ENCODE peak calls at places on chromosomes 2 and 18, in seven cellular contexts. C, V, F, R, Q, O and P are unnamed samples.
A peak's percentile ranks its signal among the peaks of the same experiment; 100 is the strongest.

GRCh38 chr2:180359522-180360282 is 352.6 kb upstream of the CWC22 start:
- DNase-seq in F (no peak), Q (no peak), V (no peak), C (peak; percentile 90), O (peak; percentile 8), R (peak; percentile 40), P (peak; percentile 17)

GRCh38 chr2:37343537-37344434 is 644 bp upstream of the QPCT start:
- DNase-seq in C (peak; percentile 28), F (no peak), Q (no peak), O (no peak), V (no peak), R (no peak), P (no peak)

GRCh38 chr2:69073928-69074575 is 61.1 kb downstream of the ANTXR1 start:
- DNase-seq in F (no peak), Q (no peak), V (no peak), O (no peak), C (peak; percentile 47), R (no peak), P (no peak)

GRCh38 chr2:98463551-98463971 is 18.9 kb downstream of the INPP4A start:
- DNase-seq in Q (no peak), F (no peak), O (no peak), R (no peak), C (no peak), V (no peak), P (no peak)

GRCh38 chr18:31612124-31612523 is 20.4 kb downstream of the TTR start:
- DNase-seq in C (no peak), Q (no peak), V (no peak), R (no peak), F (no peak), O (no peak), P (no peak)

GRCh38 chr2:218392459-218392858 is 7.2 kb upstream of the CTDSP1 start:
- DNase-seq in O (no peak), F (no peak), V (no peak), R (no peak), C (no peak), Q (no peak), P (no peak)

GRCh38 chr2:236666646-236667204 is 97.1 kb downstream of the ACKR3 start:
- DNase-seq in Q (no peak), V (no peak), C (no peak), R (no peak), F (no peak), O (no peak), P (no peak)

GRCh38 chr2:81334046-81334445 is 1029.5 kb upstream of the LRRTM1 start:
- DNase-seq in F (no peak), Q (no peak), C (no peak), V (no peak), R (no peak), O (no peak), P (no peak)

GRCh38 chr18:59096098-59096779 is 43.4 kb upstream of the SEC11C start:
- DNase-seq in O (no peak), F (no peak), C (no peak), Q (no peak), V (no peak), R (peak; percentile 28), P (no peak)

GRCh38 chr2:7427293-7428060 is 510.3 kb downstream of the RNF144A start:
- DNase-seq in F (no peak), V (peak; percentile 65), C (peak; percentile 37), O (peak; percentile 38), Q (no peak), R (no peak), P (no peak)

GRCh38 chr2:69122271-69122670 is 109.3 kb downstream of the ANTXR1 start:
- DNase-seq in O (no peak), C (peak; percentile 53), Q (no peak), V (no peak), F (no peak), R (no peak), P (no peak)

GRCh38 chr2:17644997-17645715 is 104.7 kb downstream of the VSNL1 start:
- DNase-seq in R (no peak), V (no peak), F (no peak), Q (peak; percentile 11), C (peak; percentile 72), O (no peak), P (no peak)

GRCh38 chr2:43539991-43540860 is 55.6 kb downstream of the THADA start:
- DNase-seq in R (peak; percentile 54), O (no peak), C (peak; percentile 81), Q (no peak), V (no peak), F (peak; percentile 97), P (no peak)

GRCh38 chr2:186068154-186068826 is 329.7 kb downstream of the FSIP2 start:
- DNase-seq in Q (no peak), O (no peak), R (no peak), V (no peak), F (no peak), C (no peak), P (no peak)

DNA sequence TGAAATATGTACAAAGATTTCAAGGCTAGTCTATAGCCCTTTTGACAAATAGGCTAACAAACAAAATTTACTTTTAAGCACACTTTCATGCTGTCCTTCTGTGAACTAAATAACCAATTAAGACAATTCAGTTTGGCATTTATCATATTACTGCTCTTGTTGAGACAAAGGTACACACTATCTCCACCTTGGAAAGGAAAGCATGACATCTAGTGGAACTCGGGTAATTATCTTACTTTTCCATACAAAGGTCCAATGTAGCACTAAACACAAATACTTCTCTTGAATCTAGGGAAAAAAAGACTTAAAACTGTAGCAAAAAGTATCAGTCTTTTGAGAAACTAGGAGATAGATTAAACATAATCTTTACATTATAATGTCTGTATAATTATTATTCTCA is 125.0 kb upstream of the CD226 start:
- DNase-seq in F (no peak), C (peak; percentile 4), V (no peak), R (no peak), O (no peak), Q (no peak), P (no peak)
- TF ChIP-seq CTCF in F (no peak), C (peak; percentile 49), V (peak; percentile 50), R (no peak), O (no peak), Q (no peak), P (peak; percentile 43)

DNA sequence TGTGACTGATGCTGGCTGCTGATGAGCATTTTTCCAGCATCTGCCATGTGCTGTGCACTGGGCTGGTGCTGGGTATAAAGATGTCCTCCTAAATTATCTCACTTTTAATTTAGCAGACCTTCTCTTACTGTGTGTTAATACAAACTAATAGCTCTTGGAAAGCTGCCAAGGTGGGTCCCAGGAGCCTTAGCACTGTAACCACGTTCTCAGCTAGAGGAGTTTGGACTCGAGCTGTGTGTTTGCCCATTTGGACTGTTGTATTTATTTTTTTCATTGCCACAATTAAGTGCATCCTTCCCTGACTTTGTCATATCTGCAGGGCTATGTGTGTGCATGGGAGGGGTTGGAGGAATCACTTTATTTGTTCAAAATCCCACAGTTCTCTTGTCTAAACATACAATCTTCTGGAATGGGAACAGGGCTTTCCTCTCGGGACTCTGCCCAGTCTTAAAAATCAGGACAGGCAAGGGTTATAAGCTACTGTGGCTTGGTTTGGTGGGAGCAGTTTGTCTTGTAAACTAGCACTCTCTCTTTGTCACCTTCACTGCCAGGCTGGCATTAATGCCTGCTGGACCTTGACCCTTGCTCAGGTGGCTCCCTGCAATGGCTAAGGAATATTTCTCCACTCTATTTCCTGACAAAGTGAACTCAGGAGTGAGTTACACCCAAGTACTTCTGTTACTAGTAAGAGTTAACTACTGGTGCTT is 129.7 kb upstream of the MGAT5 start:
- DNase-seq in Q (no peak), O (no peak), V (no peak), F (no peak), C (no peak), R (peak; percentile 62), P (no peak)
- TF ChIP-seq CTCF in Q (no peak), O (no peak), V (no peak), F (no peak), C (no peak), R (no peak), P (no peak)

GRCh38 chr2:196758474-196759377 is 40.8 kb downstream of the GTF3C3 start:
- DNase-seq in F (no peak), Q (no peak), R (no peak), O (no peak), V (no peak), C (no peak), P (no peak)
- TF ChIP-seq CTCF in F (no peak), Q (peak; percentile 21), R (no peak), O (peak; percentile 52), V (peak; percentile 20), C (peak; percentile 32), P (no peak)

GRCh38 chr2:45439788-45440773 is 171.0 kb downstream of the SRBD1 start:
- DNase-seq in R (no peak), Q (no peak), V (peak; percentile 11), F (no peak), O (no peak), C (no peak), P (no peak)
- TF ChIP-seq CTCF in R (no peak), Q (no peak), V (peak; percentile 22), F (no peak), O (peak; percentile 34), C (peak; percentile 33), P (no peak)

DNA sequence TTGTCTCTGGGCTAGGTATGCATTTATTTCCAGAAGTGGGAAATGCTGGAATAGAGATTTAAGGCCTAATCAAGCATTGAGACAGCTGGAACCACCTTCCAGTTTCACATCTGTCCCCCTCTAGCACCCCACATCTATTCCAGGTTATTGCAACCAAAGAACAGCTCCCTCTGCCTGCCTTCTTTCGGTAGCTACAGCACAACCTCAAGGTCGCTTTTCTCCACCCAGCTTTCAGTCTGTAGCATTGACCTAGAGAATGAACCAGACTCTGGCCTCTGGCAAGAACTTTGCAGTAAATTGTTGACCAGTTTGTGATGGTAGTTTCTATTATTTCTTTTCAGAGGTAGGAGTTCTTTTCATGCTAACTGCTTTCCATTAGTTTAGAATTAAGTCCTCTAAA is 484.2 kb downstream of the DLGAP1 start:
- DNase-seq in Q (no peak), V (no peak), O (no peak), C (no peak), F (no peak), R (no peak), P (no peak)
- TF ChIP-seq CTCF in Q (no peak), V (no peak), O (peak; percentile 32), C (peak; percentile 22), F (peak; percentile 21), R (peak; percentile 1), P (no peak)

GRCh38 chr18:57863706-57864105 is 60.6 kb upstream of the ATP8B1 start:
- DNase-seq in R (no peak), Q (no peak), O (no peak), C (peak; percentile 30), V (no peak), F (no peak), P (no peak)

GRCh38 chr18:57856707-57857280 is 53.7 kb upstream of the ATP8B1 start:
- DNase-seq in F (no peak), R (no peak), Q (no peak), O (no peak), V (no peak), C (no peak), P (no peak)

GRCh38 chr18:57856128-57856527 is 53.0 kb upstream of the ATP8B1 start:
- DNase-seq in Q (no peak), F (no peak), O (no peak), R (no peak), V (no peak), C (no peak), P (no peak)

GRCh38 chr18:57854726-57855125 is 51.6 kb upstream of the ATP8B1 start:
- DNase-seq in V (no peak), Q (no peak), C (peak; percentile 30), R (no peak), O (no peak), F (no peak), P (no peak)

DNA sequence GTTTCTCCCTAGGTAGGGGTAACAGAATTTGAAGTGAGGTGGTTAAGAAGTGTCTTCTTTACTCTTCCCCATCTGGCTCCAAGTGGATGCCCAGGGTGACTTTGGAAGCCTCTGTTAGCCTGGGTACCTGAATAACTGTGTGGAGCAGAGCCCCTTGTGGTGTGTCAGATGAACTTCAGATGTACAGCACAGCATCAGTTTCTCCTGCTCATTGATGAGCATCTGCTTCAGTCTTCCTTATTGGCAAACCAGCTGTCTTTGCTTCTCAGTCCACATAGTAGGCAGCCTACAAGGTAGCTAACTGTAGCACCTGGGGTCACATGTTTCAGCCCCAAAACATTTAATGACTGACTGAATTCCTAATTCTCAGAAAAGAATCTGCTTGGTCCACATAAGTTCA is 56.2 kb upstream of the ATP8B1 start:
- DNase-seq in Q (no peak), F (no peak), V (peak; percentile 28), O (peak; percentile 32), C (peak; percentile 40), R (peak; percentile 41), P (no peak)
- TF ChIP-seq CTCF in Q (peak; percentile 38), F (peak; percentile 45), V (peak; percentile 72), O (peak; percentile 66), C (peak; percentile 83), R (peak; percentile 40), P (no peak)